ENCODE peak calls at places on chromosomes 1 and 21, in six cellular contexts. One of them, this sample, is unnamed.

GRCh38 chr1:5947071-5947821 is 45.0 kb downstream of the NPHP4 start:
- DNase-seq in GM12878: no peak
- DNase-seq in SK-N-SH: no peak
- DNase-seq in GM23338: no peak
- DNase-seq in HCT116: no peak
- DNase-seq in A549: no peak
- DNase-seq in this sample: no peak

GRCh38 chr1:207034998-207035397 is 2.4 kb upstream of the C1orf116 start:
- DNase-seq in GM23338: no peak
- DNase-seq in SK-N-SH: no peak
- DNase-seq in HCT116: no peak
- DNase-seq in A549: no peak
- DNase-seq in GM12878: no peak
- DNase-seq in this sample: no peak

GRCh38 chr1:1842360-1843146 is 48.3 kb downstream of the GNB1 start:
- DNase-seq in SK-N-SH: no peak
- DNase-seq in HCT116: no peak
- DNase-seq in GM12878: no peak
- DNase-seq in A549: no peak
- DNase-seq in GM23338: no peak
- DNase-seq in this sample: no peak

GRCh38 chr21:43341349-43342163 is 85.4 kb downstream of the SIK1 start:
- DNase-seq in A549: peak
- DNase-seq in SK-N-SH: no peak
- DNase-seq in GM12878: no peak
- DNase-seq in GM23338: no peak
- DNase-seq in HCT116: no peak
- DNase-seq in this sample: no peak

GRCh38 chr1:25609921-25610320 is 6.7 kb upstream of the MAN1C1 start:
- DNase-seq in SK-N-SH: peak
- DNase-seq in HCT116: no peak
- DNase-seq in GM23338: peak
- DNase-seq in A549: no peak
- DNase-seq in GM12878: no peak
- DNase-seq in this sample: no peak

GRCh38 chr1:165408518-165408917 is 36.4 kb downstream of the RXRG start:
- DNase-seq in A549: peak
- DNase-seq in HCT116: peak
- DNase-seq in GM23338: peak
- DNase-seq in GM12878: no peak
- DNase-seq in SK-N-SH: peak
- DNase-seq in this sample: peak

GRCh38 chr1:179709841-179710329 is 33.2 kb upstream of the FAM163A start:
- DNase-seq in GM12878: peak
- DNase-seq in GM23338: no peak
- DNase-seq in HCT116: no peak
- DNase-seq in SK-N-SH: peak
- DNase-seq in A549: no peak
- DNase-seq in this sample: no peak

GRCh38 chr1:183209533-183210158 is 23.6 kb downstream of the LAMC2 start:
- DNase-seq in A549: peak
- DNase-seq in GM12878: no peak
- DNase-seq in GM23338: no peak
- DNase-seq in SK-N-SH: no peak
- DNase-seq in HCT116: peak
- DNase-seq in this sample: no peak

GRCh38 chr1:48415050-48415449 is 57.0 kb downstream of the SPATA6 start:
- DNase-seq in SK-N-SH: no peak
- DNase-seq in GM12878: no peak
- DNase-seq in GM23338: no peak
- DNase-seq in A549: no peak
- DNase-seq in HCT116: no peak
- DNase-seq in this sample: no peak

DNA sequence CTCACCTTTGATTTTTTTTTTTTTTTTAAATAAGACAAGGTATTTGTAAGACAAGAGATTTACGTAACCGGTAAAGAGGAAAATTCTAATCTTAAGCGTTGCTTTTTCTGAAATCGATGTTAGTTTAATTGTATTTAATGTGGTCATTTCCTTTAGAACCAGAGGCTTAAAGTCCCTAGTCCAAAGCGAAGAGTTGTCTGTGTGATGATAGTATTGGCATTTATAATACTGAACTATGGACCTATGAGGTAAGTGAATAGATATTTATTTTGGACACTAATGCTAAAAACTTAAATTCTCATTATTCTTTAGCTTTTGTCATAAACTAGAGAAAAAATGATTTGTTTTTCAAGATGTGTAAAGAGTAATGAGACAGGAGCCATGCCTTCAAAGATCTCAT is 54.8 kb downstream of the ATF6 start:
- DNase-seq in A549: no peak
- DNase-seq in SK-N-SH: no peak
- DNase-seq in GM23338: no peak
- DNase-seq in HCT116: no peak
- DNase-seq in GM12878: no peak
- DNase-seq in this sample: no peak
- TF ChIP-seq REST in A549: no peak
- TF ChIP-seq REST in SK-N-SH: no peak
- TF ChIP-seq REST in GM23338: no peak
- TF ChIP-seq REST in HCT116: no peak
- TF ChIP-seq REST in GM12878: no peak
- TF ChIP-seq REST in this sample: no peak

DNA sequence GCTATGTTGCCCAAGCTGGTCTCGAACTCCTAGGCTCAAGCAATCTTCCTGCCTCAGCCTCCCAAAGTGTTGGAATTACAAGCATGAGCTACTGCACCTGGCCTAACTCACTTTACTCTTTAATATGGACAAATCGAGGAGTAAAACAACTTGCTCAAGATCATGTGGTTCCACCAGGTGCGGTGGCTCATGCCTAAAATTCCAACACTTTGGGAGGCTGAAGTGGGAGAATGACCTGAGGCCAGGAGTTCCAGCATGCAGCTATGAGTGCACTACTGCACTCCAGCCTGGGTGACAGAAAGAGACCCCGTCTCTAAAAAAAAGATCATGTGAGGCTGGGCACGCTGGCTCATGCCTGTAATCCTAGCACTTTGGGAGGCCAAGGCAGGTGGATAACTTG is 2.0 kb downstream of the INPP5B start:
- DNase-seq in SK-N-SH: no peak
- DNase-seq in GM23338: no peak
- DNase-seq in GM12878: no peak
- DNase-seq in A549: no peak
- DNase-seq in HCT116: no peak
- DNase-seq in this sample: no peak
- H3K27ac ChIP-seq in SK-N-SH: no peak
- H3K27ac ChIP-seq in GM23338: no peak
- H3K27ac ChIP-seq in GM12878: no peak
- H3K27ac ChIP-seq in A549: peak
- H3K27ac ChIP-seq in HCT116: no peak
- H3K27ac ChIP-seq in this sample: no peak

GRCh38 chr1:186739515-186739914 is 59.3 kb upstream of the PTGS2 start:
- DNase-seq in HCT116: no peak
- DNase-seq in A549: no peak
- DNase-seq in GM12878: no peak
- DNase-seq in GM23338: no peak
- DNase-seq in SK-N-SH: no peak
- DNase-seq in this sample: no peak
- TF ChIP-seq REST in HCT116: no peak
- TF ChIP-seq REST in A549: no peak
- TF ChIP-seq REST in GM12878: no peak
- TF ChIP-seq REST in GM23338: no peak
- TF ChIP-seq REST in SK-N-SH: no peak
- TF ChIP-seq REST in this sample: no peak

DNA sequence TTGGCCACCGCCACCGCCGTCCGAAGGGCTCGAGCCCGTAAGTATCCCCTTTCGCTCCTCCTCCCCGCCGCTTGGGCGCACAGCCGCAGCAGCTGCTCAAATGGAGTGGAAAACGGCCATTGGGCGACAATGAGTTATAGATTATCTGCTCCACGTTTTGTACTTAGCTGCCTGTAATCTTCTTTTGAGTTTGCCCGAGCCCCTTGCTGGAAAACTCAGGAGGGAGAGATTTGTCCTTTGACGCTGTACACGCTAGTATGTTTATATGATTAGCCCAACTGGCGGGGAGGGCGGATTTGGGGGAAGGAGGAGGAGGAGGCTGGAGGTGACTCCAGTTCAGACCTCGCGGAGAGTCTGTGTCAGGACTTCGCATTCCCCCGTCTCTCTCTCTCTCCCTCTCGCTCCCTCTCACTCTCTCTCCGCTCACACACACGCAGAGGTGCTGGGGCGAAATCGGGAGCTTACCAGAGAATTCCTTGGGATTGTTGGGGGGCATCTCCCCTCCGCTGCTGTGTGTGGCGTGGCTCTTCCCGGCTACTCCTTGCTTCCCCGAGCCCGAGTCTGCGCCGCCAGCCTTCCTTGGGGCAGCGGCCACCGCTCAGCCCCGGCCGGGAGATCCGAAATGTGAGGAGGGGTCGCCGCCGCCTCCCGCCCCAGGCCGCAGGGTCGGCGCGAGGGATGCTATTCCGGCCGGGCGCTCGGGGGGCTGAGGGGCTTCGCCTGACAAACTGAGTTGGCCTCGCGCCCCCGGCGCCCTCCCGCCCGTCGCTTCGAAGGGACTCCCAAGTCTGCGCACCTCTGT is 499 bp downstream of the ADGRL2 start:
- DNase-seq in HCT116: no peak
- DNase-seq in A549: peak
- DNase-seq in SK-N-SH: peak
- DNase-seq in GM12878: no peak
- DNase-seq in GM23338: peak
- DNase-seq in this sample: peak
- H3K27ac ChIP-seq in HCT116: no peak
- H3K27ac ChIP-seq in A549: peak
- H3K27ac ChIP-seq in SK-N-SH: peak
- H3K27ac ChIP-seq in GM12878: no peak
- H3K27ac ChIP-seq in GM23338: peak
- H3K27ac ChIP-seq in this sample: no peak

This sample was measured in HL-60.